ENCODE peak calls at places on chromosomes 5 and 9, in four cellular contexts. F is CD8-positive, alpha-beta memory T cell; O is sciatic nerve; Y is colonic mucosa. Q is an unnamed sample.

GRCh38 chr9:137056739-137057407 is 3.0 kb upstream of the ENTPD2 start:
- DNase-seq in F (no peak), O (no peak), Y (peak), Q (no peak)

GRCh38 chr5:127012933-127013332 is 17.4 kb downstream of the MARCHF3 start:
- DNase-seq in F (no peak), O (no peak), Y (no peak), Q (no peak)

GRCh38 chr5:154403776-154404387 is 41.9 kb upstream of the SAP30L start:
- DNase-seq in F (no peak), O (no peak), Y (no peak), Q (no peak)

GRCh38 chr5:178547052-178547666 is 43.0 kb downstream of the COL23A1 start:
- DNase-seq in F (no peak), O (no peak), Y (no peak), Q (peak)

GRCh38 chr9:138007566-138008080 is 130.0 kb downstream of the CACNA1B start:
- DNase-seq in F (no peak), O (no peak), Y (no peak), Q (no peak)

GRCh38 chr5:32304622-32305021 is 8.1 kb downstream of the MTMR12 start:
- DNase-seq in F (no peak), O (no peak), Y (no peak), Q (no peak)

GRCh38 chr9:124260769-124261603 is 3.2 kb downstream of the NEK6 start:
- DNase-seq in F (no peak), O (no peak), Y (peak), Q (no peak)

GRCh38 chr5:34740306-34740891 is 84.3 kb downstream of the RAI14 start:
- DNase-seq in F (no peak), O (no peak), Y (no peak), Q (no peak)

GRCh38 chr9:9921771-9922170 is 691.0 kb downstream of the PTPRD start:
- DNase-seq in F (no peak), O (no peak), Y (no peak), Q (no peak)

GRCh38 chr5:159657298-159657697 is 259.0 kb upstream of the ADRA1B start:
- DNase-seq in F (no peak), O (no peak), Y (no peak), Q (no peak)

GRCh38 chr9:91849694-91850093 is 100.3 kb downstream of the ROR2 start:
- DNase-seq in F (no peak), O (no peak), Y (no peak), Q (no peak)

GRCh38 chr9:69186841-69187611 is 12.9 kb downstream of the TJP2 start:
- DNase-seq in F (no peak), O (no peak), Y (no peak), Q (no peak)

GRCh38 chr5:14476791-14477435 is 104.7 kb upstream of the OTULINL start:
- DNase-seq in F (no peak), O (no peak), Y (no peak), Q (no peak)

GRCh38 chr5:171415115-171415730 is 4.2 kb upstream of the FGF18 start:
- DNase-seq in F (no peak), O (no peak), Y (no peak), Q (no peak)

GRCh38 chr5:68891718-68892117 is 202.1 kb upstream of the SLC30A5 start:
- DNase-seq in F (no peak), O (no peak), Y (no peak), Q (no peak)

GRCh38 chr9:2242778-2243395 is 227.7 kb downstream of the SMARCA2 start:
- DNase-seq in F (no peak), O (no peak), Y (peak), Q (no peak)

GRCh38 chr5:72015103-72015548 is 92.1 kb upstream of the MAP1B start:
- DNase-seq in F (no peak), O (peak), Y (peak), Q (peak)

GRCh38 chr5:43425965-43426364 is 13.8 kb upstream of the CCL28 start:
- DNase-seq in F (no peak), O (no peak), Y (no peak), Q (peak)

GRCh38 chr9:12933957-12934356 is 159.1 kb downstream of the LURAP1L start:
- DNase-seq in F (no peak), O (no peak), Y (no peak), Q (no peak)

GRCh38 chr5:134255418-134256150 is 29.7 kb upstream of the PPP2CA start:
- DNase-seq in F (no peak), O (no peak), Y (no peak), Q (no peak)